ENCODE peak calls at places on chromosome 12, in six cellular contexts. One of them, this sample, is unnamed.

GRCh38 chr12:87427770-87428169 is 601.4 kb downstream of the C12orf50 start:
- DNase-seq in choroid plexus epithelial cell: no peak
- DNase-seq in endothelial cell: no peak
- DNase-seq in coronary artery: no peak
- DNase-seq in AG10803: no peak
- DNase-seq in HCT116: no peak
- DNase-seq in this sample: no peak

GRCh38 chr12:9331218-9331626 is 123.0 kb upstream of the PZP start:
- DNase-seq in choroid plexus epithelial cell: peak
- DNase-seq in endothelial cell: peak
- DNase-seq in coronary artery: no peak
- DNase-seq in HCT116: peak
- DNase-seq in AG10803: peak
- DNase-seq in this sample: peak

GRCh38 chr12:65886996-65887395 is 62.7 kb downstream of the HMGA2 start:
- DNase-seq in endothelial cell: no peak
- DNase-seq in AG10803: peak
- DNase-seq in choroid plexus epithelial cell: no peak
- DNase-seq in HCT116: peak
- DNase-seq in coronary artery: no peak
- DNase-seq in this sample: no peak

GRCh38 chr12:14167005-14167628 is 185.7 kb upstream of the GRIN2B start:
- DNase-seq in choroid plexus epithelial cell: peak
- DNase-seq in HCT116: peak
- DNase-seq in AG10803: peak
- DNase-seq in endothelial cell: peak
- DNase-seq in coronary artery: no peak
- DNase-seq in this sample: peak

GRCh38 chr12:54126696-54127537 is 61.9 kb downstream of the SMUG1 start:
- DNase-seq in AG10803: peak
- DNase-seq in choroid plexus epithelial cell: no peak
- DNase-seq in coronary artery: peak
- DNase-seq in HCT116: no peak
- DNase-seq in endothelial cell: peak
- DNase-seq in this sample: no peak

GRCh38 chr12:129161511-129161910 is 308.2 kb downstream of the GLT1D1 start:
- DNase-seq in choroid plexus epithelial cell: no peak
- DNase-seq in AG10803: no peak
- DNase-seq in endothelial cell: no peak
- DNase-seq in HCT116: no peak
- DNase-seq in coronary artery: no peak
- DNase-seq in this sample: no peak

GRCh38 chr12:12194206-12194605 is 72.6 kb downstream of the LRP6 start:
- DNase-seq in choroid plexus epithelial cell: peak
- DNase-seq in AG10803: no peak
- DNase-seq in HCT116: peak
- DNase-seq in endothelial cell: no peak
- DNase-seq in coronary artery: no peak
- DNase-seq in this sample: no peak

GRCh38 chr12:54658306-54659264 is 10.4 kb upstream of the DCD start:
- DNase-seq in HCT116: peak
- DNase-seq in AG10803: peak
- DNase-seq in coronary artery: no peak
- DNase-seq in choroid plexus epithelial cell: peak
- DNase-seq in endothelial cell: peak
- DNase-seq in this sample: peak

GRCh38 chr12:85445060-85445938 is 165.3 kb downstream of the ALX1 start:
- DNase-seq in AG10803: no peak
- DNase-seq in HCT116: no peak
- DNase-seq in endothelial cell: no peak
- DNase-seq in choroid plexus epithelial cell: no peak
- DNase-seq in coronary artery: no peak
- DNase-seq in this sample: no peak

GRCh38 chr12:39620664-39621658 is 1.4 kb upstream of the ABCD2 start:
- DNase-seq in HCT116: no peak
- DNase-seq in AG10803: no peak
- DNase-seq in coronary artery: no peak
- DNase-seq in choroid plexus epithelial cell: no peak
- DNase-seq in endothelial cell: no peak
- DNase-seq in this sample: peak

GRCh38 chr12:76018111-76018510 is 13.5 kb downstream of the PHLDA1 start:
- DNase-seq in AG10803: peak
- DNase-seq in coronary artery: no peak
- DNase-seq in choroid plexus epithelial cell: peak
- DNase-seq in endothelial cell: no peak
- DNase-seq in HCT116: no peak
- DNase-seq in this sample: no peak

GRCh38 chr12:105861232-105861631 is 277.5 kb downstream of the NUAK1 start:
- DNase-seq in coronary artery: no peak
- DNase-seq in AG10803: no peak
- DNase-seq in choroid plexus epithelial cell: no peak
- DNase-seq in HCT116: no peak
- DNase-seq in endothelial cell: no peak
- DNase-seq in this sample: no peak

GRCh38 chr12:124740691-124741137 is 123.0 kb downstream of the SCARB1 start:
- DNase-seq in coronary artery: no peak
- DNase-seq in endothelial cell: no peak
- DNase-seq in choroid plexus epithelial cell: peak
- DNase-seq in HCT116: peak
- DNase-seq in AG10803: no peak
- DNase-seq in this sample: peak

GRCh38 chr12:256225-256624 is 6.4 kb downstream of the SLC6A13 start:
- DNase-seq in AG10803: no peak
- DNase-seq in coronary artery: no peak
- DNase-seq in choroid plexus epithelial cell: no peak
- DNase-seq in HCT116: no peak
- DNase-seq in endothelial cell: no peak
- DNase-seq in this sample: no peak

GRCh38 chr12:106179086-106179485 is 40.3 kb upstream of the NUAK1 start:
- DNase-seq in endothelial cell: no peak
- DNase-seq in coronary artery: no peak
- DNase-seq in AG10803: peak
- DNase-seq in HCT116: no peak
- DNase-seq in choroid plexus epithelial cell: no peak
- DNase-seq in this sample: no peak

GRCh38 chr12:130961921-130962326 is 8.2 kb downstream of the ADGRD1 start:
- DNase-seq in endothelial cell: no peak
- DNase-seq in HCT116: no peak
- DNase-seq in coronary artery: no peak
- DNase-seq in AG10803: no peak
- DNase-seq in choroid plexus epithelial cell: no peak
- DNase-seq in this sample: no peak

GRCh38 chr12:88753074-88753473 is 172.8 kb upstream of the KITLG start:
- DNase-seq in AG10803: peak
- DNase-seq in HCT116: no peak
- DNase-seq in choroid plexus epithelial cell: peak
- DNase-seq in endothelial cell: no peak
- DNase-seq in coronary artery: no peak
- DNase-seq in this sample: no peak

GRCh38 chr12:21818627-21819026 is 44.1 kb upstream of the KCNJ8 start:
- DNase-seq in coronary artery: no peak
- DNase-seq in HCT116: no peak
- DNase-seq in endothelial cell: no peak
- DNase-seq in choroid plexus epithelial cell: peak
- DNase-seq in AG10803: peak
- DNase-seq in this sample: no peak

GRCh38 chr12:119877639-119877948 is 474 bp upstream of the CIT start:
- DNase-seq in choroid plexus epithelial cell: no peak
- DNase-seq in coronary artery: no peak
- DNase-seq in HCT116: no peak
- DNase-seq in endothelial cell: no peak
- DNase-seq in AG10803: no peak
- DNase-seq in this sample: no peak

GRCh38 chr12:113297214-113297587 is 37.7 kb downstream of the SLC8B1 start:
- DNase-seq in endothelial cell: no peak
- DNase-seq in HCT116: no peak
- DNase-seq in choroid plexus epithelial cell: no peak
- DNase-seq in coronary artery: no peak
- DNase-seq in AG10803: no peak
- DNase-seq in this sample: no peak

GRCh38 chr12:46378530-46378929 is 6.0 kb upstream of the SLC38A2 start:
- DNase-seq in coronary artery: no peak
- DNase-seq in choroid plexus epithelial cell: no peak
- DNase-seq in AG10803: no peak
- DNase-seq in HCT116: no peak
- DNase-seq in endothelial cell: no peak
- DNase-seq in this sample: no peak

GRCh38 chr12:32502693-32503510 is 103.5 kb downstream of the FGD4 start:
- DNase-seq in choroid plexus epithelial cell: peak
- DNase-seq in AG10803: peak
- DNase-seq in endothelial cell: no peak
- DNase-seq in coronary artery: no peak
- DNase-seq in HCT116: no peak
- DNase-seq in this sample: no peak

GRCh38 chr12:101097829-101098580 is 112.0 kb downstream of the SLC5A8 start:
- DNase-seq in endothelial cell: no peak
- DNase-seq in HCT116: no peak
- DNase-seq in coronary artery: no peak
- DNase-seq in choroid plexus epithelial cell: no peak
- DNase-seq in AG10803: no peak
- DNase-seq in this sample: no peak

GRCh38 chr12:80565276-80565675 is 121.2 kb downstream of the PTPRQ start:
- DNase-seq in endothelial cell: no peak
- DNase-seq in choroid plexus epithelial cell: peak
- DNase-seq in AG10803: peak
- DNase-seq in HCT116: no peak
- DNase-seq in coronary artery: no peak
- DNase-seq in this sample: no peak

GRCh38 chr12:112148031-112148513 is 22.7 kb downstream of the TRAFD1 start:
- DNase-seq in AG10803: peak
- DNase-seq in choroid plexus epithelial cell: peak
- DNase-seq in HCT116: no peak
- DNase-seq in endothelial cell: no peak
- DNase-seq in coronary artery: no peak
- DNase-seq in this sample: no peak

GRCh38 chr12:52418576-52419110 is 12.5 kb upstream of the KRT82 start:
- DNase-seq in AG10803: no peak
- DNase-seq in endothelial cell: no peak
- DNase-seq in HCT116: no peak
- DNase-seq in choroid plexus epithelial cell: no peak
- DNase-seq in coronary artery: no peak
- DNase-seq in this sample: no peak

GRCh38 chr12:30764251-30764650 is 9.5 kb upstream of the CAPRIN2 start:
- DNase-seq in endothelial cell: no peak
- DNase-seq in choroid plexus epithelial cell: no peak
- DNase-seq in coronary artery: no peak
- DNase-seq in HCT116: no peak
- DNase-seq in AG10803: no peak
- DNase-seq in this sample: no peak

GRCh38 chr12:130992448-130992847 is 38.7 kb downstream of the ADGRD1 start:
- DNase-seq in endothelial cell: no peak
- DNase-seq in choroid plexus epithelial cell: no peak
- DNase-seq in AG10803: no peak
- DNase-seq in HCT116: no peak
- DNase-seq in coronary artery: no peak
- DNase-seq in this sample: no peak

GRCh38 chr12:109619002-109619604 is 45.5 kb downstream of the MVK start:
- DNase-seq in AG10803: no peak
- DNase-seq in HCT116: no peak
- DNase-seq in choroid plexus epithelial cell: no peak
- DNase-seq in endothelial cell: no peak
- DNase-seq in coronary artery: no peak
- DNase-seq in this sample: no peak
- TF ChIP-seq CTCF in AG10803: no peak
- TF ChIP-seq CTCF in HCT116: no peak
- TF ChIP-seq CTCF in choroid plexus epithelial cell: no peak
- TF ChIP-seq CTCF in endothelial cell: no peak
- TF ChIP-seq CTCF in coronary artery: no peak
- TF ChIP-seq CTCF in this sample: no peak

GRCh38 chr12:102601621-102602020 is 121.3 kb upstream of the IGF1 start:
- DNase-seq in AG10803: no peak
- DNase-seq in coronary artery: no peak
- DNase-seq in choroid plexus epithelial cell: no peak
- DNase-seq in endothelial cell: no peak
- DNase-seq in HCT116: no peak
- DNase-seq in this sample: no peak
- TF ChIP-seq CTCF in AG10803: no peak
- TF ChIP-seq CTCF in coronary artery: no peak
- TF ChIP-seq CTCF in choroid plexus epithelial cell: no peak
- TF ChIP-seq CTCF in endothelial cell: no peak
- TF ChIP-seq CTCF in HCT116: no peak
- TF ChIP-seq CTCF in this sample: no peak

GRCh38 chr12:38157274-38157932 is 159.2 kb upstream of the ALG10B start:
- DNase-seq in AG10803: no peak
- DNase-seq in HCT116: no peak
- DNase-seq in choroid plexus epithelial cell: no peak
- DNase-seq in coronary artery: no peak
- DNase-seq in endothelial cell: no peak
- DNase-seq in this sample: no peak

GRCh38 chr12:38159591-38160317 is 156.8 kb upstream of the ALG10B start:
- DNase-seq in AG10803: no peak
- DNase-seq in endothelial cell: no peak
- DNase-seq in HCT116: no peak
- DNase-seq in choroid plexus epithelial cell: no peak
- DNase-seq in coronary artery: no peak
- DNase-seq in this sample: no peak

GRCh38 chr12:38157933-38158401 is 158.6 kb upstream of the ALG10B start:
- DNase-seq in coronary artery: no peak
- DNase-seq in AG10803: no peak
- DNase-seq in HCT116: no peak
- DNase-seq in endothelial cell: no peak
- DNase-seq in choroid plexus epithelial cell: no peak
- DNase-seq in this sample: no peak

GRCh38 chr12:38159092-38159551 is 157.5 kb upstream of the ALG10B start:
- DNase-seq in endothelial cell: no peak
- DNase-seq in choroid plexus epithelial cell: no peak
- DNase-seq in coronary artery: no peak
- DNase-seq in AG10803: no peak
- DNase-seq in HCT116: no peak
- DNase-seq in this sample: no peak

GRCh38 chr12:38158428-38159091 is 158.0 kb upstream of the ALG10B start:
- DNase-seq in endothelial cell: no peak
- DNase-seq in choroid plexus epithelial cell: no peak
- DNase-seq in HCT116: no peak
- DNase-seq in AG10803: no peak
- DNase-seq in coronary artery: no peak
- DNase-seq in this sample: no peak
- TF ChIP-seq CTCF in endothelial cell: no peak
- TF ChIP-seq CTCF in choroid plexus epithelial cell: no peak
- TF ChIP-seq CTCF in HCT116: no peak
- TF ChIP-seq CTCF in AG10803: no peak
- TF ChIP-seq CTCF in coronary artery: no peak
- TF ChIP-seq CTCF in this sample: no peak

GRCh38 chr12:67531051-67531450 is 117.5 kb upstream of the DYRK2 start:
- DNase-seq in coronary artery: no peak
- DNase-seq in HCT116: no peak
- DNase-seq in choroid plexus epithelial cell: no peak
- DNase-seq in endothelial cell: no peak
- DNase-seq in AG10803: no peak
- DNase-seq in this sample: no peak
- TF ChIP-seq CTCF in coronary artery: no peak
- TF ChIP-seq CTCF in HCT116: no peak
- TF ChIP-seq CTCF in choroid plexus epithelial cell: no peak
- TF ChIP-seq CTCF in endothelial cell: no peak
- TF ChIP-seq CTCF in AG10803: no peak
- TF ChIP-seq CTCF in this sample: no peak

DNA sequence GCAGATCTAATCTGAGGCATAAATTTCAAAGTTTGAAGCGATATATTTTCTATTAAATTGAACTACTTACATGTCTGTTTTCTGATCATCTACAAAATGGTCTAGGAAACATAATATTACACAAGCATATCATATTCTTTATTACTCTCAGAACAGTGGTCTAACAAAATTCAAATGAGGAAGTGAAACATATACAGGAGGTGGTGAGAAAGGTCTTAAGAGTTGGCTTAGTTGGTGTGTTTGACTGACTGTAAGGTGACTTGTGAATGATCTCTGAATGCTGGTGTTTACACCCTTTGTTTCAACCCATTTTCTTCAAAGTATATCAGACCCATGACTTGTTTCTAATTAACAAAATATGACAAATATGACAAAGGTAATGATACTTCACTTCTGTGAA is 1156.8 kb downstream of the SLC16A7 start:
- DNase-seq in choroid plexus epithelial cell: no peak
- DNase-seq in coronary artery: no peak
- DNase-seq in HCT116: no peak
- DNase-seq in AG10803: no peak
- DNase-seq in endothelial cell: no peak
- DNase-seq in this sample: no peak
- TF ChIP-seq CTCF in choroid plexus epithelial cell: no peak
- TF ChIP-seq CTCF in coronary artery: no peak
- TF ChIP-seq CTCF in HCT116: no peak
- TF ChIP-seq CTCF in AG10803: no peak
- TF ChIP-seq CTCF in endothelial cell: no peak
- TF ChIP-seq CTCF in this sample: no peak

This sample was measured in GM10248.